ENCODE peak calls at places on chromosomes 5 and 9, in nine cellular contexts. Y is NCI-H1092 treated with DMSO at 0.1 percent for 48 hours, N is gastrocnemius medialis, R is RWPE1, O is GM18507, X is epithelial cell of prostate, S is glomerular endothelial cell, W is EL, C is A549. B is an unnamed sample.
A peak's percentile ranks its signal among the peaks of the same experiment; 100 is the strongest.

GRCh38 chr5:77102549-77102948 is 15.5 kb upstream of the ZBED3 start:
- DNase-seq in Y (no peak), N (no peak), R (no peak), O (no peak), X (no peak), S (no peak), W (no peak), C (no peak), B (no peak)

GRCh38 chr5:71932649-71933338 is 174.5 kb upstream of the MAP1B start:
- DNase-seq in Y (peak; percentile 28), N (peak; percentile 33), R (no peak), O (no peak), X (peak; percentile 36), S (no peak), W (peak; percentile 69), C (peak; percentile 81), B (peak; percentile 91)

GRCh38 chr9:78187763-78188495 is 47.9 kb upstream of the CEP78 start:
- DNase-seq in Y (no peak), N (no peak), R (no peak), O (no peak), X (no peak), S (no peak), W (peak; percentile 4), C (no peak), B (no peak)

GRCh38 chr9:134136117-134136996 is 475 bp downstream of the WDR5 start:
- DNase-seq in Y (no peak), N (no peak), R (peak; percentile 52), O (no peak), X (no peak), S (no peak), W (peak; percentile 14), C (peak; percentile 18), B (no peak)

GRCh38 chr5:128537306-128537998 is 593 bp downstream of the FBN2 start:
- DNase-seq in Y (no peak), N (no peak), R (peak; percentile 49), O (no peak), X (no peak), S (no peak), W (peak; percentile 55), C (peak; percentile 26), B (no peak)

GRCh38 chr9:110180713-110181434 is 27.1 kb downstream of the C9orf152 start:
- DNase-seq in Y (no peak), N (no peak), R (peak; percentile 52), O (no peak), X (peak; percentile 59), S (peak; percentile 22), W (peak; percentile 53), C (no peak), B (peak; percentile 34)

GRCh38 chr9:137070201-137070905 is at the start of gene SAPCD2:
- DNase-seq in Y (peak; percentile 94), N (peak; percentile 79), R (peak; percentile 96), O (peak; percentile 82), X (peak; percentile 52), S (no peak), W (peak; percentile 92), C (peak; percentile 86), B (peak; percentile 92)

GRCh38 chr5:58582411-58583393 is at the start of gene RAB3C:
- DNase-seq in Y (peak; percentile 92), N (peak; percentile 55), R (peak; percentile 96), O (peak; percentile 59), X (peak; percentile 77), S (peak; percentile 48), W (peak; percentile 89), C (peak; percentile 87), B (peak; percentile 96)

GRCh38 chr5:16057277-16057676 is 122.3 kb downstream of the MARCHF11 start:
- DNase-seq in Y (no peak), N (no peak), R (peak; percentile 14), O (no peak), X (peak; percentile 34), S (no peak), W (peak; percentile 74), C (no peak), B (no peak)

GRCh38 chr5:2393556-2393955 is 357.9 kb downstream of the IRX2 start:
- DNase-seq in Y (no peak), N (no peak), R (no peak), O (no peak), X (no peak), S (no peak), W (no peak), C (no peak), B (no peak)

GRCh38 chr9:4793412-4794005 is 765 bp downstream of the RCL1 start:
- DNase-seq in Y (no peak), N (peak; percentile 61), R (peak; percentile 20), O (no peak), X (no peak), S (no peak), W (no peak), C (no peak), B (no peak)

GRCh38 chr5:31719988-31720387 is 81.1 kb downstream of the PDZD2 start:
- DNase-seq in Y (no peak), N (no peak), R (no peak), O (no peak), X (no peak), S (no peak), W (no peak), C (no peak), B (no peak)

GRCh38 chr5:158660726-158661125 is 439.0 kb downstream of the EBF1 start:
- DNase-seq in Y (no peak), N (no peak), R (no peak), O (no peak), X (no peak), S (no peak), W (peak; percentile 83), C (no peak), B (no peak)

GRCh38 chr5:73838901-73839300 is 212.9 kb downstream of the ARHGEF28 start:
- DNase-seq in Y (no peak), N (no peak), R (no peak), O (no peak), X (no peak), S (no peak), W (no peak), C (no peak), B (no peak)

GRCh38 chr9:93568169-93568568 is 8.2 kb upstream of the PHF2 start:
- DNase-seq in Y (no peak), N (no peak), R (no peak), O (no peak), X (no peak), S (no peak), W (no peak), C (no peak), B (no peak)

GRCh38 chr5:15013654-15014463 is 142.3 kb upstream of the ANKH start:
- DNase-seq in Y (peak; percentile 51), N (no peak), R (peak; percentile 58), O (no peak), X (no peak), S (peak; percentile 63), W (peak; percentile 72), C (peak; percentile 42), B (peak; percentile 82)

GRCh38 chr5:56803894-56804293 is 11.5 kb upstream of the MAP3K1 start:
- DNase-seq in Y (no peak), N (no peak), R (no peak), O (no peak), X (no peak), S (no peak), W (no peak), C (no peak), B (no peak)

GRCh38 chr9:84756156-84756555 is 86.6 kb downstream of the NTRK2 start:
- DNase-seq in Y (no peak), N (no peak), R (no peak), O (no peak), X (no peak), S (no peak), W (no peak), C (no peak), B (no peak)

GRCh38 chr5:16736158-16736994 is 119.6 kb upstream of the RETREG1 start:
- DNase-seq in Y (peak; percentile 89), N (no peak), R (peak; percentile 62), O (no peak), X (peak; percentile 79), S (peak; percentile 52), W (peak; percentile 54), C (no peak), B (peak; percentile 73)

GRCh38 chr5:116441223-116441622 is 133.4 kb downstream of the SEMA6A start:
- DNase-seq in Y (peak; percentile 56), N (no peak), R (no peak), O (no peak), X (no peak), S (no peak), W (no peak), C (no peak), B (no peak)

GRCh38 chr5:76804266-76804665 is 14.6 kb upstream of the F2RL1 start:
- DNase-seq in Y (no peak), N (no peak), R (no peak), O (no peak), X (no peak), S (no peak), W (no peak), C (peak; percentile 81), B (no peak)

GRCh38 chr5:149824851-149825250 is 94.7 kb downstream of the PPARGC1B start:
- DNase-seq in Y (no peak), N (peak; percentile 62), R (no peak), O (no peak), X (no peak), S (no peak), W (no peak), C (no peak), B (no peak)

GRCh38 chr9:138097501-138097991 is 220.0 kb downstream of the CACNA1B start:
- DNase-seq in Y (no peak), N (no peak), R (no peak), O (no peak), X (no peak), S (no peak), W (no peak), C (no peak), B (no peak)

GRCh38 chr9:17614246-17614645 is 35.4 kb downstream of the SH3GL2 start:
- DNase-seq in Y (no peak), N (no peak), R (no peak), O (no peak), X (no peak), S (no peak), W (no peak), C (no peak), B (no peak)

GRCh38 chr9:114634387-114634786 is 23.2 kb downstream of the TEX53 start:
- DNase-seq in Y (no peak), N (no peak), R (no peak), O (no peak), X (no peak), S (no peak), W (no peak), C (no peak), B (no peak)

GRCh38 chr5:149632311-149633251 is 51.3 kb downstream of the ARHGEF37 start:
- DNase-seq in Y (no peak), N (no peak), R (peak; percentile 84), O (no peak), X (peak; percentile 87), S (no peak), W (peak; percentile 80), C (no peak), B (peak; percentile 26)

GRCh38 chr5:116360008-116360853 is 214.4 kb downstream of the SEMA6A start:
- DNase-seq in Y (peak; percentile 61), N (peak; percentile 88), R (no peak), O (no peak), X (no peak), S (no peak), W (no peak), C (no peak), B (no peak)

GRCh38 chr5:10932426-10932825 is 171.4 kb upstream of the DAP start:
- DNase-seq in Y (no peak), N (no peak), R (no peak), O (no peak), X (no peak), S (no peak), W (no peak), C (no peak), B (no peak)

B was measured in LoVo.